ENCODE peak calls at places on chromosome 10, in seven cellular contexts. R is neuronal stem cell, D is H9, G is IMR-90, H is mesendoderm, I is mesenchymal stem cell, N is H1. T is an unnamed sample.

GRCh38 chr10:14047431-14047830 is 283.3 kb downstream of the FRMD4A start:
- DNase-seq in G (no peak), R (no peak), H (no peak), N (no peak), D (no peak), I (no peak), T (peak)

GRCh38 chr10:23331567-23332290 is 12.9 kb downstream of the C10orf67 start:
- DNase-seq in I (peak), R (no peak), N (no peak), H (no peak), G (peak), D (no peak), T (peak)

GRCh38 chr10:11610855-11611247 is 599 bp downstream of the USP6NL start:
- DNase-seq in N (peak), G (peak), D (peak), H (peak), I (peak), R (no peak), T (peak)

GRCh38 chr10:103120977-103121735 is 71.9 kb downstream of the NT5C2 start:
- DNase-seq in N (no peak), D (no peak), R (no peak), I (peak), H (no peak), G (peak), T (no peak)

GRCh38 chr10:19719320-19719719 is 96.9 kb upstream of the PLXDC2 start:
- DNase-seq in D (no peak), I (peak), N (no peak), H (no peak), R (no peak), G (peak), T (no peak)

GRCh38 chr10:104642311-104643022 is 1.4 kb downstream of the SORCS3 start:
- DNase-seq in N (peak), R (peak), H (peak), G (no peak), D (peak), I (no peak), T (no peak)

GRCh38 chr10:43594944-43595589 is 11.2 kb upstream of the ZNF485 start:
- DNase-seq in R (no peak), D (no peak), N (no peak), I (peak), G (peak), H (no peak), T (no peak)

GRCh38 chr10:59873924-59874323 is 32.4 kb downstream of the CCDC6 start:
- DNase-seq in H (no peak), R (no peak), I (no peak), G (no peak), D (no peak), N (no peak), T (no peak)

GRCh38 chr10:98446121-98446655 is 547 bp downstream of the HPS1 start:
- DNase-seq in I (peak), G (peak), N (peak), D (peak), R (peak), H (peak), T (no peak)

GRCh38 chr10:133614830-133615580 is 11.6 kb downstream of the FRG2B start:
- DNase-seq in R (no peak), N (no peak), D (no peak), I (no peak), G (no peak), H (no peak), T (no peak)

GRCh38 chr10:12783326-12783725 is 218.2 kb downstream of the CCDC3 start:
- DNase-seq in I (no peak), H (no peak), R (no peak), G (no peak), D (no peak), N (no peak), T (no peak)

GRCh38 chr10:117363027-117363426 is 12.2 kb downstream of the PDZD8 start:
- DNase-seq in H (no peak), N (no peak), G (peak), R (no peak), D (no peak), I (peak), T (no peak)

GRCh38 chr10:48332166-48332870 is 25.8 kb downstream of the MAPK8 start:
- DNase-seq in I (no peak), D (no peak), H (no peak), G (no peak), N (no peak), R (no peak), T (no peak)

GRCh38 chr10:62433181-62433692 is 59.1 kb downstream of the ZNF365 start:
- DNase-seq in D (no peak), N (no peak), R (no peak), H (peak), G (peak), I (peak), T (peak)

GRCh38 chr10:114687459-114687858 is 29.4 kb upstream of the ABLIM1 start:
- DNase-seq in H (no peak), R (no peak), D (no peak), G (no peak), I (no peak), N (no peak), T (no peak)

GRCh38 chr10:116691544-116692126 is 50.7 kb downstream of the HSPA12A start:
- DNase-seq in R (no peak), G (no peak), N (no peak), D (no peak), H (no peak), I (no peak), T (no peak)

GRCh38 chr10:69879628-69880257 is 78.0 kb downstream of the COL13A1 start:
- DNase-seq in I (no peak), G (no peak), D (no peak), R (no peak), N (no peak), H (no peak), T (no peak)

GRCh38 chr10:86868353-86868752 is 89.1 kb downstream of the MMRN2 start:
- DNase-seq in D (peak), R (peak), G (peak), H (peak), N (no peak), I (peak), T (no peak)

GRCh38 chr10:110006358-110007170 is 1.2 kb upstream of the ADD3 start:
- DNase-seq in D (peak), G (peak), H (peak), I (peak), R (peak), N (no peak), T (no peak)

GRCh38 chr10:72834183-72834825 is 59.2 kb upstream of the OIT3 start:
- DNase-seq in H (peak), R (peak), G (peak), D (no peak), I (peak), N (no peak), T (peak)

GRCh38 chr10:11163990-11164805 is 146.5 kb downstream of the CELF2 start:
- DNase-seq in I (no peak), N (peak), R (peak), D (no peak), G (no peak), H (no peak), T (no peak)

GRCh38 chr10:22427101-22427500 is 81.8 kb downstream of the SPAG6 start:
- DNase-seq in H (peak), D (no peak), I (peak), N (no peak), G (peak), R (no peak), T (no peak)

GRCh38 chr10:98433881-98434732 is 12.6 kb downstream of the HPS1 start:
- DNase-seq in H (no peak), R (no peak), N (no peak), I (peak), G (peak), D (no peak), T (peak)

GRCh38 chr10:83075395-83076072 is 1063.8 kb upstream of the GHITM start:
- DNase-seq in N (no peak), I (peak), G (no peak), R (no peak), D (no peak), H (no peak), T (no peak)

DNA sequence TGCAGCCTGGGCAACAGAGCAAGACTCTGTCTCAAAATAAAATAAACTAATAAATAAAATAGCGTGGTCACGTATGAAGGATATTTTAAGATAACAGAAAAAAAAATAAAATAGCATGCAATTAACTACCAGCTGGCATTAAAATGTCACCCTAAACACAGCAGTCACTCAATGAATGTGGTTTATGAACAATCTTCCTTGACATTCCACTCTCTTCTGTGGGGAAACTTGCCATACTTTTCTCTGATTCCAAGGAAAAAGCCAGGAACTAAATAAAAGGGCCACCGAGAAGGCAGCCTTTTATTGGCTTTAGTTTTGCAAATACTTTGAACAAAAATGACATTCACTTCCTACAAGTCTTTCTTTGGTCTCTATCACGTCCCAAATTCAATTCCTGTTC is 266.6 kb downstream of the PARD3 start:
- DNase-seq in H (no peak), N (no peak), I (no peak), G (no peak), D (no peak), R (no peak), T (no peak)
- H2AK5ac ChIP-seq in H (no peak), N (no peak), I (no peak), G (no peak), D (no peak), R (no peak), T (no peak)

GRCh38 chr10:16902606-16903005 is 85.4 kb upstream of the RSU1 start:
- DNase-seq in R (no peak), D (no peak), I (no peak), H (peak), N (no peak), G (no peak), T (no peak)

GRCh38 chr10:16905304-16905703 is 88.1 kb upstream of the RSU1 start:
- DNase-seq in G (no peak), H (no peak), D (no peak), I (peak), N (no peak), R (no peak), T (no peak)

GRCh38 chr10:16901102-16901501 is 83.9 kb upstream of the RSU1 start:
- DNase-seq in I (no peak), N (no peak), D (peak), G (no peak), R (no peak), H (no peak), T (no peak)

GRCh38 chr10:16904619-16905018 is 87.4 kb upstream of the RSU1 start:
- DNase-seq in D (no peak), R (no peak), I (peak), G (peak), N (no peak), H (no peak), T (no peak)

DNA sequence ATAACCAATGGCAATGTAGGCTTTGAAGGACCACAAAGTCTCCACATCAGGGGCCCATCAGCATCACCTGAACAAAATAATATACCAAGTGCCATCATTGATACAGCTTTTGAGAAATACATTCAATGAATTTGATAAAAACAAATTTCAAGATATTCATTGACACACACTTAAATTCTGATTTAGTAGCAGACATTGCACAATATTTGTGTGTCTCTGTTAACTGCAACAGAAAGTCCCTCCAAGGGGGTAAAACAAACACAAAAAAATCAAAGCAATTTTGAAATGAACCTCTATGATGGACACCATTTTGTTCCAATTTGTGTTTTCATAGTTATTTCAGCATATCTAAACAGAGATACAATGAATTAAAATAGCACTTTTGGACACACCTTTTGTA is 86.8 kb upstream of the RSU1 start:
- DNase-seq in G (no peak), I (no peak), R (no peak), D (no peak), N (no peak), H (no peak), T (no peak)
- H2BK5ac ChIP-seq in G (no peak), I (no peak), R (no peak), D (no peak), N (no peak), H (no peak), T (no peak)

GRCh38 chr10:77135555-77135954 is 502.1 kb downstream of the KCNMA1 start:
- DNase-seq in N (no peak), I (no peak), R (no peak), H (no peak), D (no peak), G (no peak), T (no peak)

GRCh38 chr10:77138541-77138940 is 499.1 kb downstream of the KCNMA1 start:
- DNase-seq in G (no peak), N (no peak), D (no peak), I (peak), R (no peak), H (no peak), T (no peak)

GRCh38 chr10:77144664-77145063 is 492.9 kb downstream of the KCNMA1 start:
- DNase-seq in G (no peak), N (no peak), D (no peak), I (no peak), H (no peak), R (no peak), T (no peak)

GRCh38 chr10:77139145-77139692 is 498.4 kb downstream of the KCNMA1 start:
- DNase-seq in R (no peak), N (no peak), H (no peak), D (no peak), I (no peak), G (no peak), T (no peak)

GRCh38 chr10:77139746-77140145 is 497.9 kb downstream of the KCNMA1 start:
- DNase-seq in R (no peak), N (no peak), G (no peak), D (no peak), I (no peak), H (no peak), T (no peak)
- H2AK5ac ChIP-seq in R (no peak), N (no peak), G (no peak), D (no peak), I (no peak), H (no peak), T (no peak)

GRCh38 chr10:122516733-122517132 is 43.8 kb upstream of the DMBT1 start:
- DNase-seq in H (no peak), R (no peak), D (no peak), G (no peak), N (no peak), I (no peak), T (no peak)
- H2BK5ac ChIP-seq in H (no peak), R (no peak), D (no peak), G (no peak), N (no peak), I (no peak), T (no peak)